ENCODE peak calls at places on chromosomes 6 and 20, in nine cellular contexts. J is substantia nigra, X is NCI-H1694, D is A549, R is C1 segment of cervical spinal cord, P is sciatic nerve, K is astrocyte of the spinal cord, F is posterior cingulate gyrus, B is AG04449. N is an unnamed sample.

GRCh38 chr20:25197173-25197869 is 1.8 kb downstream of the ENTPD6 start:
- DNase-seq in J (no peak), X (no peak), D (no peak), R (no peak), P (no peak), K (no peak), F (no peak), B (no peak), N (no peak)

GRCh38 chr20:47973519-47974233 is 188.4 kb upstream of the SULF2 start:
- DNase-seq in J (peak), X (no peak), D (no peak), R (peak), P (peak), K (no peak), F (no peak), B (no peak), N (no peak)

GRCh38 chr6:4844108-4844507 is 67.9 kb downstream of the CDYL start:
- DNase-seq in J (no peak), X (no peak), D (no peak), R (no peak), P (no peak), K (no peak), F (no peak), B (no peak), N (no peak)

GRCh38 chr6:389143-389542 is 2.4 kb upstream of the IRF4 start:
- DNase-seq in J (no peak), X (no peak), D (no peak), R (no peak), P (no peak), K (no peak), F (no peak), B (no peak), N (no peak)

GRCh38 chr6:169986171-169986847 is 234.9 kb downstream of the ERMARD start:
- DNase-seq in J (no peak), X (no peak), D (no peak), R (no peak), P (peak), K (no peak), F (peak), B (no peak), N (no peak)

GRCh38 chr6:90285611-90286381 is 10.8 kb downstream of the BACH2 start:
- DNase-seq in J (peak), X (no peak), D (peak), R (peak), P (peak), K (peak), F (peak), B (peak), N (peak)

GRCh38 chr6:110125361-110125760 is 54.1 kb downstream of the WASF1 start:
- DNase-seq in J (no peak), X (no peak), D (no peak), R (no peak), P (no peak), K (no peak), F (no peak), B (no peak), N (no peak)

GRCh38 chr6:43917878-43918382 is 147.9 kb downstream of the VEGFA start:
- DNase-seq in J (no peak), X (no peak), D (no peak), R (no peak), P (no peak), K (peak), F (no peak), B (no peak), N (no peak)

GRCh38 chr6:36692861-36693702 is 4.5 kb upstream of the RAB44 start:
- DNase-seq in J (no peak), X (no peak), D (no peak), R (no peak), P (no peak), K (no peak), F (no peak), B (no peak), N (no peak)